ENCODE peak calls at places on chromosomes 4 and X, in nine cellular contexts. T, N, P, I, G, Q, Y, Z and M are unnamed samples.

GRCh38 chr4:107625503-107625902 is 94.5 kb downstream of the PAPSS1 start:
- DNase-seq in Y (no peak), Q (no peak), T (no peak), N (no peak), I (no peak), G (peak; percentile 42), P (no peak), Z (no peak), M (no peak)

GRCh38 chr4:166202991-166203390 is 330.0 kb downstream of the TLL1 start:
- DNase-seq in Y (no peak), N (no peak), Q (no peak), I (no peak), P (no peak), Z (no peak), T (no peak), G (no peak), M (no peak)

GRCh38 chr4:40976343-40976742 is 226.6 kb downstream of the NSUN7 start:
- DNase-seq in P (peak; percentile 25), Y (no peak), Q (peak; percentile 66), I (no peak), G (no peak), Z (peak; percentile 79), T (peak; percentile 41), N (no peak), M (peak; percentile 90)

GRCh38 chr4:164221631-164222030 is 532.3 kb upstream of the SMIM31 start:
- DNase-seq in T (no peak), I (no peak), P (no peak), N (peak; percentile 7), Z (peak; percentile 66), Y (no peak), Q (no peak), G (no peak), M (no peak)

GRCh38 chrX:154443479-154443910 is 446 bp upstream of the FAM50A start:
- DNase-seq in G (no peak), Z (peak; percentile 5), Q (no peak), N (no peak), Y (no peak), T (no peak), I (no peak), P (no peak), M (peak; percentile 5)

GRCh38 chrX:471239-471638 is 84.5 kb upstream of the PPP2R3B start:
- DNase-seq in Z (no peak), T (no peak), I (no peak), Y (no peak), G (no peak), N (no peak), Q (no peak), P (no peak), M (no peak)

GRCh38 chrX:120250522-120251271 is at the start of gene ZBTB33:
- DNase-seq in N (peak; percentile 86), Y (peak; percentile 87), P (peak; percentile 91), G (peak; percentile 89), T (peak; percentile 86), Z (peak; percentile 96), I (peak; percentile 90), Q (peak; percentile 93), M (peak; percentile 95)

GRCh38 chrX:24463077-24463476 is 2.0 kb upstream of the PDK3 start:
- DNase-seq in P (no peak), Y (no peak), N (no peak), Z (no peak), G (no peak), T (no peak), I (no peak), Q (no peak), M (no peak)

GRCh38 chrX:102833136-102833535 is 103.9 kb upstream of the RAB40AL start:
- DNase-seq in T (no peak), Z (peak; percentile 14), N (peak; percentile 18), Q (peak; percentile 36), P (no peak), I (no peak), Y (no peak), G (no peak), M (peak; percentile 30)

GRCh38 chrX:102964941-102965340 is 27.9 kb downstream of the RAB40AL start:
- DNase-seq in Y (no peak), P (no peak), N (no peak), Z (no peak), G (no peak), T (no peak), I (no peak), Q (no peak), M (no peak)

GRCh38 chr4:4594531-4594930 is 52.7 kb upstream of the STX18 start:
- DNase-seq in N (no peak), I (no peak), G (no peak), T (no peak), Z (no peak), P (no peak), Y (no peak), Q (peak; percentile 34), M (no peak)

GRCh38 chr4:4596720-4597119 is 54.9 kb upstream of the STX18 start:
- DNase-seq in I (no peak), G (no peak), P (no peak), Y (no peak), T (no peak), Q (no peak), N (no peak), Z (no peak), M (no peak)

GRCh38 chr4:4592414-4592813 is 50.6 kb upstream of the STX18 start:
- DNase-seq in G (no peak), N (no peak), Q (no peak), P (no peak), Y (no peak), I (no peak), T (no peak), Z (no peak), M (no peak)

GRCh38 chr4:4593596-4593995 is 51.7 kb upstream of the STX18 start:
- DNase-seq in N (no peak), Z (no peak), G (no peak), Q (no peak), P (no peak), Y (no peak), I (no peak), T (no peak), M (no peak)

DNA sequence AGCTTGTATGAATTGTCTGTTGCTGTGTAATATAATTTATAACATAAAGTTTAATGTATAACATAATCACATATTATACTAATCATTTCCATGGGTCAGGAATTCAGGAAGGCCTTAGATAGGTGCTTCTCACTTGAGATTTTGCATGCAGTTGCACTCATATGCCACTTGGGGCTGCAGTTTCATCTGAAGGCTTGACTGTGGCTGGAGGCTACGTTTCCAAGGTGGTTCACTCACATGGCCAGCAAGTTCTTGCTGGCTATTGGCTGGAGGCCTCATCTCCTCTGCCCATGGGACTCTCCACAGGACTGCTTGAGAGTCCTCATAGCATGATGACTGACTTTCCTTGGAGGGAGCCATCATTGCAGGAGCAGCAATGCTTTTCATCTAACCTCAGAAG is 53.4 kb upstream of the STX18 start:
- DNase-seq in Y (no peak), G (peak; percentile 56), N (no peak), I (no peak), P (no peak), Z (no peak), Q (no peak), T (no peak), M (no peak)
- TF ChIP-seq CTCF in Y (no peak), G (peak; percentile 79), N (peak; percentile 45), I (no peak), P (no peak), Z (no peak), Q (peak; percentile 16), T (no peak), M (no peak)

GRCh38 chrX:139936259-139936658 is 3.4 kb upstream of the ATP11C start:
- DNase-seq in I (no peak), N (no peak), T (no peak), Z (peak; percentile 26), Y (no peak), G (no peak), P (no peak), Q (no peak), M (no peak)

GRCh38 chrX:139931646-139932076 is 1.2 kb downstream of the ATP11C start:
- DNase-seq in G (no peak), Y (no peak), I (no peak), Q (no peak), Z (no peak), P (no peak), T (peak; percentile 14), N (no peak), M (no peak)

GRCh38 chrX:139932077-139932900 is 564 bp downstream of the ATP11C start:
- DNase-seq in Y (peak; percentile 25), Q (peak; percentile 30), P (peak; percentile 55), T (peak; percentile 14), I (peak; percentile 51), G (peak; percentile 29), Z (peak; percentile 31), N (no peak), M (peak; percentile 39)

GRCh38 chrX:139932901-139933796 is at the start of gene ATP11C:
- DNase-seq in Z (peak; percentile 80), T (peak; percentile 71), Q (peak; percentile 85), G (peak; percentile 90), I (peak; percentile 80), P (peak; percentile 88), Y (peak; percentile 80), N (peak; percentile 69), M (peak; percentile 87)

GRCh38 chrX:139933904-139934303 is 1.1 kb upstream of the ATP11C start:
- DNase-seq in Z (no peak), T (no peak), P (peak; percentile 35), Y (no peak), Q (no peak), G (peak; percentile 44), I (no peak), N (no peak), M (no peak)
- H3K4me3 ChIP-seq in Z (peak overlapping the region; percentile 89), T (no peak overlapping the region), P (peak overlapping the region; percentile 75), Y (peak overlapping the region; percentile 88), Q (peak overlapping the region; percentile 66), G (peak overlapping the region; percentile 79), I (no peak overlapping the region), N (peak overlapping the region; percentile 66), M (peak overlapping the region; percentile 72)

GRCh38 chrX:30488092-30488491 is 89.5 kb downstream of the TASL start:
- DNase-seq in Q (peak; percentile 11), Z (peak; percentile 43), P (no peak), G (no peak), I (no peak), Y (no peak), N (no peak), T (no peak), M (peak; percentile 12)
- TF ChIP-seq CTCF in Q (peak; percentile 42), Z (peak; percentile 50), P (no peak), G (peak; percentile 5), I (no peak), Y (no peak), N (no peak), T (no peak), M (no peak)

GRCh38 chr4:42712854-42713253 is 55.9 kb upstream of the ATP8A1 start:
- DNase-seq in Z (no peak), Q (no peak), P (no peak), T (no peak), I (no peak), N (no peak), G (no peak), Y (no peak), M (no peak)

GRCh38 chr4:42708625-42709024 is 51.7 kb upstream of the ATP8A1 start:
- DNase-seq in I (no peak), Q (no peak), N (no peak), Y (no peak), G (no peak), Z (no peak), P (no peak), T (no peak), M (no peak)

GRCh38 chr4:42710329-42710728 is 53.4 kb upstream of the ATP8A1 start:
- DNase-seq in Y (no peak), P (no peak), N (no peak), T (no peak), G (no peak), I (no peak), Z (no peak), Q (no peak), M (no peak)

GRCh38 chr4:42709392-42710065 is 52.6 kb upstream of the ATP8A1 start:
- DNase-seq in P (no peak), Q (no peak), I (no peak), G (no peak), Y (no peak), Z (peak; percentile 69), N (no peak), T (no peak), M (no peak)

GRCh38 chr4:42710761-42711160 is 53.9 kb upstream of the ATP8A1 start:
- DNase-seq in N (no peak), T (no peak), Z (no peak), I (no peak), G (no peak), Q (no peak), P (no peak), Y (no peak), M (no peak)
- H3K4me3 ChIP-seq in N (no peak overlapping the region), T (no peak overlapping the region), Z (no peak overlapping the region), I (no peak overlapping the region), G (no peak overlapping the region), Q (no peak overlapping the region), P (no peak overlapping the region), Y (no peak overlapping the region), M (no peak overlapping the region)